ENCODE peak calls at places on chromosomes 4 and X, in four cellular contexts. One of them, this sample, is unnamed.

GRCh38 chr4:174461438-174462106 is 60.7 kb downstream of the HPGD start:
- DNase-seq in GM12878: no peak
- DNase-seq in HepG2: peak; percentile 54
- DNase-seq in K562: no peak
- DNase-seq in this sample: no peak

GRCh38 chr4:25096553-25097443 is 63.5 kb downstream of the SEPSECS start:
- DNase-seq in GM12878: no peak
- DNase-seq in HepG2: no peak
- DNase-seq in K562: no peak
- DNase-seq in this sample: no peak

GRCh38 chr4:184199780-184200179 is 17.9 kb downstream of the ENPP6 start:
- DNase-seq in GM12878: no peak
- DNase-seq in HepG2: no peak
- DNase-seq in K562: no peak
- DNase-seq in this sample: no peak

GRCh38 chrX:21781525-21781924 is 23.6 kb upstream of the SMPX start:
- DNase-seq in GM12878: no peak
- DNase-seq in HepG2: no peak
- DNase-seq in K562: no peak
- DNase-seq in this sample: no peak

GRCh38 chrX:66680451-66680850 is 41.6 kb upstream of the EDA2R start:
- DNase-seq in GM12878: no peak
- DNase-seq in HepG2: no peak
- DNase-seq in K562: no peak
- DNase-seq in this sample: no peak

GRCh38 chr4:155722816-155723499 is 35.9 kb upstream of the GUCY1B1 start:
- DNase-seq in GM12878: no peak
- DNase-seq in HepG2: no peak
- DNase-seq in K562: no peak
- DNase-seq in this sample: no peak

GRCh38 chr4:39823193-39823592 is 125.3 kb downstream of the UBE2K start:
- DNase-seq in GM12878: no peak
- DNase-seq in HepG2: no peak
- DNase-seq in K562: no peak
- DNase-seq in this sample: no peak

GRCh38 chrX:50448565-50448964 is 22.1 kb downstream of the DGKK start:
- DNase-seq in GM12878: no peak
- DNase-seq in HepG2: peak; percentile 62
- DNase-seq in K562: peak; percentile 25
- DNase-seq in this sample: peak; percentile 48

GRCh38 chrX:31423575-31424284 is 351.9 kb upstream of the FTHL17 start:
- DNase-seq in GM12878: no peak
- DNase-seq in HepG2: peak; percentile 15
- DNase-seq in K562: peak; percentile 7
- DNase-seq in this sample: peak; percentile 23

GRCh38 chr4:162239992-162240769 is 76.4 kb upstream of the FSTL5 start:
- DNase-seq in GM12878: no peak
- DNase-seq in HepG2: no peak
- DNase-seq in K562: no peak
- DNase-seq in this sample: no peak

GRCh38 chr4:165293927-165294649 is 33.4 kb upstream of the MSMO1 start:
- DNase-seq in GM12878: no peak
- DNase-seq in HepG2: no peak
- DNase-seq in K562: no peak
- DNase-seq in this sample: no peak

GRCh38 chr4:102754044-102754443 is 6.7 kb downstream of the MANBA start:
- DNase-seq in GM12878: no peak
- DNase-seq in HepG2: no peak
- DNase-seq in K562: no peak
- DNase-seq in this sample: no peak

GRCh38 chr4:146051724-146052396 is 113.2 kb upstream of the ZNF827 start:
- DNase-seq in GM12878: no peak
- DNase-seq in HepG2: no peak
- DNase-seq in K562: no peak
- DNase-seq in this sample: no peak

GRCh38 chrX:8726031-8726652 is 5.8 kb downstream of the ANOS1 start:
- DNase-seq in GM12878: no peak
- DNase-seq in HepG2: no peak
- DNase-seq in K562: no peak
- DNase-seq in this sample: no peak

GRCh38 chr4:60582167-60582566 is 618.0 kb upstream of the ADGRL3 start:
- DNase-seq in GM12878: no peak
- DNase-seq in HepG2: no peak
- DNase-seq in K562: no peak
- DNase-seq in this sample: no peak

GRCh38 chrX:144616317-144616716 is 631.0 kb upstream of the SPANXN1 start:
- DNase-seq in GM12878: no peak
- DNase-seq in HepG2: no peak
- DNase-seq in K562: no peak
- DNase-seq in this sample: no peak

GRCh38 chr4:116585240-116585639 is 500.1 kb downstream of the TRAM1L1 start:
- DNase-seq in GM12878: no peak
- DNase-seq in HepG2: no peak
- DNase-seq in K562: no peak
- DNase-seq in this sample: no peak

GRCh38 chr4:97984545-97985131 is 158.6 kb downstream of the STPG2 start:
- DNase-seq in GM12878: no peak
- DNase-seq in HepG2: no peak
- DNase-seq in K562: no peak
- DNase-seq in this sample: peak; percentile 32

GRCh38 chr4:68180858-68181531 is 51.3 kb upstream of the TMPRSS11F start:
- DNase-seq in GM12878: no peak
- DNase-seq in HepG2: no peak
- DNase-seq in K562: no peak
- DNase-seq in this sample: no peak

GRCh38 chr4:184854673-184855072 is 28.9 kb upstream of the ACSL1 start:
- DNase-seq in GM12878: no peak
- DNase-seq in HepG2: no peak
- DNase-seq in K562: no peak
- DNase-seq in this sample: no peak

GRCh38 chrX:9842541-9842940 is 56.3 kb downstream of the SHROOM2 start:
- DNase-seq in GM12878: no peak
- DNase-seq in HepG2: no peak
- DNase-seq in K562: no peak
- DNase-seq in this sample: peak; percentile 34

GRCh38 chr4:119081542-119081859 is 54.1 kb upstream of the MYOZ2 start:
- DNase-seq in GM12878: no peak
- DNase-seq in HepG2: no peak
- DNase-seq in K562: no peak
- DNase-seq in this sample: no peak

GRCh38 chr4:114780205-114780604 is 181.6 kb downstream of the UGT8 start:
- DNase-seq in GM12878: no peak
- DNase-seq in HepG2: peak; percentile 14
- DNase-seq in K562: no peak
- DNase-seq in this sample: no peak

GRCh38 chrX:45472968-45473367 is 272.3 kb upstream of the DIPK2B start:
- DNase-seq in GM12878: no peak
- DNase-seq in HepG2: no peak
- DNase-seq in K562: no peak
- DNase-seq in this sample: no peak

GRCh38 chr4:154399259-154399974 is 92.2 kb downstream of the DCHS2 start:
- DNase-seq in GM12878: no peak
- DNase-seq in HepG2: peak; percentile 10
- DNase-seq in K562: no peak
- DNase-seq in this sample: no peak

GRCh38 chr4:178752954-178753525 is 1310.8 kb upstream of the AGA start:
- DNase-seq in GM12878: no peak
- DNase-seq in HepG2: no peak
- DNase-seq in K562: no peak
- DNase-seq in this sample: no peak

GRCh38 chrX:32642283-32642682 is 569.1 kb downstream of the DMD start:
- DNase-seq in GM12878: no peak
- DNase-seq in HepG2: no peak
- DNase-seq in K562: no peak
- DNase-seq in this sample: no peak

GRCh38 chr4:13537832-13538177 is 6.5 kb downstream of the NKX3-2 start:
- DNase-seq in GM12878: no peak
- DNase-seq in HepG2: no peak
- DNase-seq in K562: peak; percentile 6
- DNase-seq in this sample: no peak

GRCh38 chrX:11672213-11672612 is 6.5 kb upstream of the ARHGAP6 start:
- DNase-seq in GM12878: no peak
- DNase-seq in HepG2: no peak
- DNase-seq in K562: no peak
- DNase-seq in this sample: no peak
- TF ChIP-seq ATF3 in GM12878: no peak
- TF ChIP-seq ATF3 in HepG2: no peak
- TF ChIP-seq ATF3 in K562: no peak
- TF ChIP-seq ATF3 in this sample: no peak

GRCh38 chr4:79906306-79906705 is 166.7 kb downstream of the ANTXR2 start:
- DNase-seq in GM12878: no peak
- DNase-seq in HepG2: no peak
- DNase-seq in K562: no peak
- DNase-seq in this sample: no peak
- TF ChIP-seq CBFB in GM12878: no peak
- TF ChIP-seq CBFB in HepG2: no peak
- TF ChIP-seq CBFB in K562: no peak
- TF ChIP-seq CBFB in this sample: no peak

DNA sequence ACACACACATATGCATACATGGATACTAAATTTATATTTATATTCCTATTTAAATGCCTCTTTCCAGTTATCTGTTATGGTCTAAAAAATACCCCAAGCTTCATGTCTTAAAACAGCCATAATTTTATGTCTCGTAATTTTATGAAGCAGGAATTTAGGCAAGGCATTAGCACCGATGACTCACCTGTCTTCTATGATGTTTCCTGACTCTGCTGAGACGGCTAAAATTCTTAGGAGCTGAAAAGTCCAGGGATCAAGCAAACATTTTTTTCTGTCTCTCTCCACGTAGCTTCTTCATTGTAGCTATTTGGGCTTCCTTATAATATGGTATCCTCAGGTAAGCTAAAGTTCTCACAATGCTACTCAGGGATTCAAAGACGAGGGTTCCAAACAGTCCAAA is 930.3 kb downstream of the STIM2 start:
- DNase-seq in GM12878: no peak
- DNase-seq in HepG2: no peak
- DNase-seq in K562: no peak
- DNase-seq in this sample: no peak
- TF ChIP-seq ATF3 in GM12878: no peak
- TF ChIP-seq ATF3 in HepG2: no peak
- TF ChIP-seq ATF3 in K562: no peak
- TF ChIP-seq ATF3 in this sample: no peak

DNA sequence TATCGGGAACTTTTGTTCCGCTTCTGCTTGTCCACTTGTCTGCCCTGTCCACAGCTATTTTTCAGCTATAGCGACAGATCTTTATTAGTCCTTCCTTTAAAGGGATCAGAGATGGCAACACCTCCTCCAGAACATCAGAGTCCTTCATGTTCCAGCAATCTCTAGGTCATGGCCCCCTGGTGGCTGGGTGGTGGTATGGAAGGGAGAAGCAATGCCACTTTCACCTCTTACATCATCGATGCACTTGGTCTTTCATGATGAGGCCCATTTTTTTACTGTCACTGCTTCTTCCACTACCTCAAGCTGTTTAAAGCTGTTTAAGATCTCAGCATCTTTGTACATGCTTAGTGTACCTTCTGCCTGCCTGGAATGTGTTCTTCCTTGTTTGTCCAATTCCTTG is 106.7 kb downstream of the ARHGAP6 start:
- DNase-seq in GM12878: no peak
- DNase-seq in HepG2: peak; percentile 24
- DNase-seq in K562: peak; percentile 63
- DNase-seq in this sample: peak; percentile 39
- TF ChIP-seq CBFB in GM12878: no peak
- TF ChIP-seq CBFB in HepG2: no peak
- TF ChIP-seq CBFB in K562: no peak
- TF ChIP-seq CBFB in this sample: no peak

GRCh38 chr4:113657834-113658233 is 103.7 kb downstream of the CAMK2D start:
- DNase-seq in GM12878: no peak
- DNase-seq in HepG2: no peak
- DNase-seq in K562: no peak
- DNase-seq in this sample: no peak
- TF ChIP-seq ATF3 in GM12878: no peak
- TF ChIP-seq ATF3 in HepG2: no peak
- TF ChIP-seq ATF3 in K562: no peak
- TF ChIP-seq ATF3 in this sample: no peak

GRCh38 chrX:118961866-118962560 is 12.4 kb upstream of the LONRF3 start:
- DNase-seq in GM12878: no peak
- DNase-seq in HepG2: no peak
- DNase-seq in K562: no peak
- DNase-seq in this sample: no peak
- TF ChIP-seq CBFB in GM12878: no peak
- TF ChIP-seq CBFB in HepG2: no peak
- TF ChIP-seq CBFB in K562: no peak
- TF ChIP-seq CBFB in this sample: no peak

GRCh38 chr4:78885598-78885997 is 53.6 kb downstream of the PAQR3 start:
- DNase-seq in GM12878: no peak
- DNase-seq in HepG2: no peak
- DNase-seq in K562: no peak
- DNase-seq in this sample: no peak
- TF ChIP-seq ATF3 in GM12878: no peak
- TF ChIP-seq ATF3 in HepG2: no peak
- TF ChIP-seq ATF3 in K562: no peak
- TF ChIP-seq ATF3 in this sample: no peak